ENCODE peak calls at places on chromosome 15, in seven cellular contexts. H is body of pancreas; S is endothelial cell of umbilical vein; J is adipocyte; A is adrenal gland; M is effector memory CD4-positive, alpha-beta T cell; C is GM23338. G is an unnamed sample. For H3K4me1, the result is how much of the 10 kb centered on the place peaks cover.

GRCh38 chr15:67120839-67121540 is 55.6 kb downstream of the SMAD3 start:
- DNase-seq in H (peak), S (peak), J (peak), A (peak), M (peak), C (no peak), G (peak)

GRCh38 chr15:95857758-95858157 is 472.7 kb upstream of the NR2F2 start:
- DNase-seq in H (no peak), S (no peak), J (no peak), A (no peak), M (no peak), C (no peak), G (no peak)

GRCh38 chr15:57329582-57330367 is 46.5 kb upstream of the CGNL1 start:
- DNase-seq in H (no peak), S (no peak), J (no peak), A (no peak), M (no peak), C (no peak), G (no peak)

GRCh38 chr15:75809986-75810750 is 33.1 kb upstream of the UBE2Q2 start:
- DNase-seq in H (peak), S (peak), J (peak), A (peak), M (no peak), C (peak), G (no peak)

GRCh38 chr15:98077186-98077585 is 116.7 kb downstream of the ARRDC4 start:
- DNase-seq in H (no peak), S (no peak), J (no peak), A (no peak), M (no peak), C (no peak), G (peak)

GRCh38 chr15:50884583-50884982 is 23.9 kb upstream of the AP4E1 start:
- DNase-seq in H (no peak), S (no peak), J (peak), A (no peak), M (no peak), C (no peak), G (no peak)

GRCh38 chr15:87207945-87208580 is 1048.5 kb downstream of the NTRK3 start:
- DNase-seq in H (no peak), S (no peak), J (peak), A (no peak), M (no peak), C (no peak), G (no peak)

GRCh38 chr15:50997371-50998051 is 89.0 kb downstream of the AP4E1 start:
- DNase-seq in H (no peak), S (no peak), J (no peak), A (no peak), M (no peak), C (no peak), G (no peak)

GRCh38 chr15:49137861-49138260 is 17.5 kb downstream of the COPS2 start:
- DNase-seq in H (no peak), S (peak), J (peak), A (no peak), M (no peak), C (no peak), G (no peak)

GRCh38 chr15:38894260-38894948 is 329.8 kb upstream of the RASGRP1 start:
- DNase-seq in H (no peak), S (peak), J (peak), A (no peak), M (no peak), C (no peak), G (no peak)

GRCh38 chr15:97692317-97693015 is 268.0 kb upstream of the ARRDC4 start:
- DNase-seq in H (no peak), S (no peak), J (no peak), A (no peak), M (no peak), C (no peak), G (peak)

GRCh38 chr15:33789141-33789540 is 179.2 kb upstream of the CHRM5 start:
- DNase-seq in H (no peak), S (no peak), J (peak), A (no peak), M (no peak), C (no peak), G (no peak)

GRCh38 chr15:61034793-61035710 is 194.1 kb downstream of the RORA start:
- DNase-seq in H (no peak), S (no peak), J (peak), A (no peak), M (no peak), C (no peak), G (no peak)

GRCh38 chr15:101135532-101136166 is 116.2 kb downstream of the CHSY1 start:
- DNase-seq in H (no peak), S (no peak), J (no peak), A (no peak), M (no peak), C (no peak), G (no peak)

GRCh38 chr15:63487076-63487757 is 17.2 kb upstream of the USP3 start:
- DNase-seq in H (peak), S (peak), J (peak), A (peak), M (peak), C (peak), G (peak)

GRCh38 chr15:72020799-72021198 is 97.2 kb downstream of the MYO9A start:
- DNase-seq in H (no peak), S (no peak), J (no peak), A (no peak), M (no peak), C (no peak), G (no peak)

GRCh38 chr15:41899854-41900442 is 6.1 kb upstream of the SPTBN5 start:
- DNase-seq in H (no peak), S (no peak), J (no peak), A (no peak), M (no peak), C (no peak), G (no peak)

GRCh38 chr15:60370804-60371700 is 26.7 kb downstream of the ANXA2 start:
- DNase-seq in H (peak), S (peak), J (peak), A (peak), M (no peak), C (no peak), G (no peak)

GRCh38 chr15:56758770-56759449 is 25.6 kb upstream of the ZNF280D start:
- DNase-seq in H (no peak), S (no peak), J (peak), A (no peak), M (no peak), C (no peak), G (no peak)

GRCh38 chr15:101062471-101063171 is 143.5 kb downstream of the LRRK1 start:
- DNase-seq in H (no peak), S (no peak), J (no peak), A (no peak), M (no peak), C (peak), G (no peak)

GRCh38 chr15:75198560-75199346 is 2.9 kb upstream of the C15orf39 start:
- DNase-seq in H (no peak), S (peak), J (no peak), A (no peak), M (no peak), C (peak), G (no peak)

GRCh38 chr15:44532689-44533088 is 4.3 kb upstream of the EIF3J start:
- DNase-seq in H (no peak), S (no peak), J (no peak), A (no peak), M (no peak), C (peak), G (no peak)

GRCh38 chr15:52112203-52112750 is 298 bp downstream of the BCL2L10 start:
- DNase-seq in H (no peak), S (peak), J (peak), A (peak), M (peak), C (peak), G (peak)

GRCh38 chr15:36472672-36473071 is 106.8 kb upstream of the CDIN1 start:
- DNase-seq in H (no peak), S (no peak), J (no peak), A (no peak), M (no peak), C (no peak), G (no peak)

GRCh38 chr15:67717776-67718175 is 107.5 kb upstream of the SKOR1 start:
- DNase-seq in H (no peak), S (no peak), J (no peak), A (no peak), M (no peak), C (no peak), G (no peak)

GRCh38 chr15:85329561-85330421 is 50.6 kb upstream of the AKAP13 start:
- DNase-seq in H (peak), S (no peak), J (peak), A (peak), M (no peak), C (no peak), G (peak)

GRCh38 chr15:49817100-49817499 is 196.3 kb downstream of the DTWD1 start:
- DNase-seq in H (no peak), S (no peak), J (no peak), A (no peak), M (no peak), C (no peak), G (no peak)

GRCh38 chr15:55279746-55280351 is 9.8 kb downstream of the RAB27A start:
- DNase-seq in H (peak), S (peak), J (peak), A (peak), M (peak), C (no peak), G (peak)

GRCh38 chr15:96585634-96586386 is 255.3 kb downstream of the NR2F2 start:
- DNase-seq in H (no peak), S (peak), J (peak), A (no peak), M (no peak), C (peak), G (no peak)

GRCh38 chr15:31377030-31377429 is 50.4 kb downstream of the KLF13 start:
- DNase-seq in H (no peak), S (no peak), J (no peak), A (no peak), M (no peak), C (peak), G (peak)

GRCh38 chr15:25439456-25439836 is 622 bp upstream of the UBE3A start:
- DNase-seq in H (peak), S (no peak), J (peak), A (no peak), M (no peak), C (peak), G (peak)

GRCh38 chr15:42184313-42184712 is 23.8 kb downstream of the VPS39 start:
- DNase-seq in H (peak), S (no peak), J (no peak), A (no peak), M (no peak), C (no peak), G (no peak)

GRCh38 chr15:30901889-30902288 is 1.8 kb upstream of the FAN1 start:
- DNase-seq in H (no peak), S (no peak), J (no peak), A (no peak), M (no peak), C (no peak), G (no peak)

GRCh38 chr15:40380636-40381035 is 1.9 kb upstream of the KNSTRN start:
- DNase-seq in H (no peak), S (no peak), J (no peak), A (no peak), M (no peak), C (no peak), G (no peak)

GRCh38 chr15:37995461-37996347 is 61.3 kb downstream of the TMCO5A start:
- DNase-seq in H (peak), S (peak), J (peak), A (no peak), M (no peak), C (peak), G (no peak)

DNA sequence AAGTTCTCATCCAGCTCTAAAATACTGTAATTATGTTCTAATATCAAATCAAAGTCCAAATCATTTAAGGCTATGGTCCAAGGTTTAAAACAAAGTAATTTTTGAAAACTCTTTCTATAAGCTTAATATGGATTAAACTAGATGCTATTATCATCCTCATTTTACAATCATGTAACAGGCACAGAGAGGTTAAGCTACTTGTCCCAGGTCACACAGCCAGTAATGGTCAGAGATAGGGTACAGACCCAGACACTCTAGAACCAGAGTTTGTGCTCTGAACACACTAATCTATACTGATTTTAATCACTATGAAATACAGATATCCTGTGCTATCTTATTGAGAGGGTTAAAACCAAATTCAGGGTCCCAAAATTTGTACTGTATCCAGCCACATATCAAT is 44.8 kb downstream of the DENND4A start:
- DNase-seq in H (no peak), S (no peak), J (no peak), A (no peak), M (no peak), C (no peak), G (no peak)
- H3K4me1 ChIP-seq in H (under half), S (under half), J (under half), A (under half), M (under half), C (under half), G (under half)

GRCh38 chr15:93166675-93167074 is 77.7 kb upstream of the RGMA start:
- DNase-seq in H (no peak), S (no peak), J (no peak), A (no peak), M (no peak), C (no peak), G (no peak)
- H3K4me1 ChIP-seq in H (under half), S (under half), J (under half), A (under half), M (under half), C (under half), G (under half)

GRCh38 chr15:78045189-78045588 is 32.3 kb downstream of the TBC1D2B start:
- DNase-seq in H (no peak), S (no peak), J (no peak), A (no peak), M (no peak), C (no peak), G (no peak)
- H3K4me1 ChIP-seq in H (under half), S (under half), J (half or more), A (half or more), M (half or more), C (under half), G (half or more)

GRCh38 chr15:70034596-70034995 is 63.1 kb downstream of the TLE3 start:
- DNase-seq in H (no peak), S (no peak), J (no peak), A (no peak), M (no peak), C (no peak), G (no peak)
- H3K4me1 ChIP-seq in H (under half), S (under half), J (under half), A (under half), M (under half), C (under half), G (under half)

GRCh38 chr15:22949074-22949547 is 31.1 kb downstream of the CYFIP1 start:
- DNase-seq in H (no peak), S (peak), J (peak), A (peak), M (no peak), C (peak), G (peak)

GRCh38 chr15:22948056-22948455 is 32.1 kb downstream of the CYFIP1 start:
- DNase-seq in H (no peak), S (no peak), J (no peak), A (no peak), M (no peak), C (no peak), G (no peak)

GRCh38 chr15:22951031-22951380 is 29.2 kb downstream of the CYFIP1 start:
- DNase-seq in H (no peak), S (no peak), J (no peak), A (no peak), M (no peak), C (no peak), G (no peak)

GRCh38 chr15:22951381-22952280 is 28.5 kb downstream of the CYFIP1 start:
- DNase-seq in H (peak), S (no peak), J (no peak), A (peak), M (no peak), C (no peak), G (peak)

GRCh38 chr15:22950211-22950990 is 29.8 kb downstream of the CYFIP1 start:
- DNase-seq in H (peak), S (no peak), J (no peak), A (peak), M (no peak), C (no peak), G (no peak)
- H3K4me1 ChIP-seq in H (under half), S (under half), J (under half), A (half or more), M (under half), C (under half), G (under half)